ENCODE peak calls at places on chromosomes 12 and 14, in four cellular contexts. Q is HepG2, P is K562, H is endothelial cell of umbilical vein. V is an unnamed sample. For H3K36me3 and H3K4me1, the result is how much of the 10 kb centered on the place peaks cover.

GRCh38 chr12:4579305-4580097 is 17.5 kb downstream of the DYRK4 start:
- DNase-seq in Q (peak), P (no peak), H (peak), V (no peak)

GRCh38 chr12:119786539-119786938 is 90.6 kb downstream of the CIT start:
- DNase-seq in Q (no peak), P (no peak), H (no peak), V (no peak)

GRCh38 chr14:99930420-99931274 is 134.6 kb upstream of the EVL start:
- DNase-seq in Q (no peak), P (no peak), H (no peak), V (no peak)

GRCh38 chr14:95054346-95055280 is 102.7 kb downstream of the DICER1 start:
- DNase-seq in Q (no peak), P (no peak), H (no peak), V (no peak)

GRCh38 chr14:65423986-65424385 is 11.5 kb downstream of the FUT8 start:
- DNase-seq in Q (no peak), P (no peak), H (no peak), V (no peak)

GRCh38 chr12:92059976-92060375 is 85.7 kb downstream of the BTG1 start:
- DNase-seq in Q (no peak), P (no peak), H (no peak), V (no peak)

GRCh38 chr14:90409209-90409730 is 12.4 kb downstream of the CALM1 start:
- DNase-seq in Q (no peak), P (no peak), H (peak), V (no peak)

GRCh38 chr12:68446896-68447806 is 115.0 kb upstream of the MDM1 start:
- DNase-seq in Q (no peak), P (no peak), H (no peak), V (no peak)

GRCh38 chr12:93892431-93893210 is 215.4 kb downstream of the CRADD start:
- DNase-seq in Q (no peak), P (no peak), H (no peak), V (no peak)

GRCh38 chr12:11970155-11970520 is 100.6 kb upstream of the BCL2L14 start:
- DNase-seq in Q (no peak), P (no peak), H (no peak), V (no peak)

GRCh38 chr14:35122696-35123387 is 490 bp downstream of the PRORP start:
- DNase-seq in Q (peak), P (no peak), H (peak), V (no peak)

GRCh38 chr14:45251912-45252311 is 1.1 kb downstream of the MIS18BP1 start:
- DNase-seq in Q (peak), P (no peak), H (peak), V (no peak)

GRCh38 chr12:1575799-1576401 is 18.5 kb downstream of the FBXL14 start:
- DNase-seq in Q (no peak), P (no peak), H (no peak), V (no peak)

GRCh38 chr14:68027276-68027675 is 207.7 kb downstream of the RAD51B start:
- DNase-seq in Q (no peak), P (no peak), H (no peak), V (no peak)

GRCh38 chr14:99460793-99461192 is 19.9 kb downstream of the SETD3 start:
- DNase-seq in Q (no peak), P (peak), H (no peak), V (peak)

GRCh38 chr12:101839324-101840283 is 8.8 kb upstream of the GNPTAB start:
- DNase-seq in Q (peak), P (peak), H (peak), V (peak)

GRCh38 chr12:43501705-43502104 is 50.3 kb downstream of the ADAMTS20 start:
- DNase-seq in Q (peak), P (no peak), H (peak), V (no peak)

GRCh38 chr12:51536159-51536558 is 54.9 kb upstream of the SCN8A start:
- DNase-seq in Q (no peak), P (peak), H (no peak), V (no peak)

GRCh38 chr12:53118771-53119300 is 15.6 kb downstream of the SOAT2 start:
- DNase-seq in Q (no peak), P (no peak), H (no peak), V (no peak)

GRCh38 chr12:69000540-69001243 is 67.7 kb upstream of the CPM start:
- DNase-seq in Q (no peak), P (no peak), H (no peak), V (no peak)

GRCh38 chr12:57430117-57430930 is 519 bp downstream of the R3HDM2 start:
- DNase-seq in Q (no peak), P (peak), H (peak), V (peak)

GRCh38 chr14:68074765-68075381 is 255.3 kb downstream of the RAD51B start:
- DNase-seq in Q (no peak), P (no peak), H (no peak), V (no peak)

GRCh38 chr14:63388766-63389431 is 70.2 kb upstream of the GPHB5 start:
- DNase-seq in Q (peak), P (peak), H (peak), V (peak)

GRCh38 chr12:129138776-129139175 is 285.5 kb downstream of the GLT1D1 start:
- DNase-seq in Q (no peak), P (no peak), H (no peak), V (no peak)

GRCh38 chr12:7327913-7328312 is 24.0 kb downstream of the ACSM4 start:
- DNase-seq in Q (no peak), P (no peak), H (no peak), V (no peak)

GRCh38 chr12:88578821-88579518 is 1.3 kb downstream of the KITLG start:
- DNase-seq in Q (peak), P (no peak), H (peak), V (peak)

GRCh38 chr12:103841690-103842584 is 903 bp upstream of the NT5DC3 start:
- DNase-seq in Q (peak), P (peak), H (peak), V (peak)

GRCh38 chr14:64421166-64421565 is 33.0 kb downstream of the MTHFD1 start:
- DNase-seq in Q (no peak), P (no peak), H (no peak), V (no peak)

GRCh38 chr12:116881325-116881866 is at the start of gene HRK:
- DNase-seq in Q (no peak), P (peak), H (no peak), V (no peak)

GRCh38 chr12:75974323-75975273 is 57.0 kb downstream of the PHLDA1 start:
- DNase-seq in Q (peak), P (no peak), H (no peak), V (no peak)

GRCh38 chr12:25151476-25151875 is 43.5 kb downstream of the DNAI7 start:
- DNase-seq in Q (no peak), P (no peak), H (peak), V (no peak)

GRCh38 chr12:2233034-2233433 is 180.2 kb downstream of the CACNA1C start:
- DNase-seq in Q (no peak), P (no peak), H (no peak), V (no peak)

DNA sequence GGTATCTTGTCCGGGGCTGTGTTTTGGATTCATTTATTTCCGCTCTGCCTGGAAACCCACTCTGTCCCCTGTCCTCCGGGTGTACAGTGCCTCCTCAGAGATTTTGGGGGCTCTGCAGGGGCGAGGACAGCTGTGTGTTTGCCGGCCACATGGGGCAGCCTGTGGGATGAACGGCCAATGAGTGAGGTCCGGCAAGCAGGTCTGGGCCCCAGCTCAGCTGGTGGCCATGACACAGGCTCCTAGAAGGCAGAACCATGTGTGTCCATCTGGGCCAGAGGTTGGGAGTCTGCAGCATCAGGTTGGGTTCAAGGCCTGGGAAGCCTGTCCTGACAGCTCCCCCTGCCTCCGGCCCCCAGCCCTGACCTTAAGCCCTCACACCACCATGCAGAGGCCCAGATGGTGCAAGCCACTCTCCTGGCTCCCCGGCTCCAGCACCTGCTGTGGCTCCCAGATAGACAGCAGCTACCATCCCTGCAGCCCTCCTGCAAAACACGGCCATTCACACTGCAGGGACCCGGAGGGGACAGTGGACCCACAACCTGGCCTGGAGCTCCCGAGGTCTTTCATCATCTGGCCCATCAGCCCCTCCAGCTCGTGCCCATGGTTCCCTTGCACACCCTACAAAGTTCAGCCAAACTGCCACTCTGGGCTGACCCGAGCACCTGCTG is 220.1 kb upstream of the C14orf180 start:
- DNase-seq in Q (no peak), P (no peak), H (no peak), V (no peak)
- TF ChIP-seq JUN in Q (no peak), P (no peak), H (no peak), V (no peak)

DNA sequence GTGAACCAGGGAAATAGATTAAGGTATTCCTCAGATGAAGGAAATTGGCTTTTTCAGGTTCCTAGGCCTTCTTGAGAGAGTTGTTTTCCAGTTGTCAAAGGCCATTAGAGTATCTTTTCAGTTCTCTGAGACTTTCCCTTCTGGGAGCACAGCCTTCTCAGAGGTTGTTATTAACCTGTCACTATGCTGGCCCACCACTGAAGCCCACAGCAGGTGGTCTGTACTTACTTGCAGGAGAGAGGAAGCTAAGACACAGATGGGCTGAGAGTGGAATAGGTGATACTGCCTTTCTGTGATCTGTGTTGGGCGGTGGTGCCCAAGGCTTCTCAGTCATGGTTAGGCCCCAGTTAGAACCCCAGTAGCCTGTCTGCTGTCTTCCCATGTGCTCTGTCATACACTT is 22.8 kb upstream of the GALNT16 start:
- DNase-seq in Q (no peak), P (no peak), H (no peak), V (no peak)
- H3K36me3 ChIP-seq in Q (under half), P (under half), H (under half), V (under half)

DNA sequence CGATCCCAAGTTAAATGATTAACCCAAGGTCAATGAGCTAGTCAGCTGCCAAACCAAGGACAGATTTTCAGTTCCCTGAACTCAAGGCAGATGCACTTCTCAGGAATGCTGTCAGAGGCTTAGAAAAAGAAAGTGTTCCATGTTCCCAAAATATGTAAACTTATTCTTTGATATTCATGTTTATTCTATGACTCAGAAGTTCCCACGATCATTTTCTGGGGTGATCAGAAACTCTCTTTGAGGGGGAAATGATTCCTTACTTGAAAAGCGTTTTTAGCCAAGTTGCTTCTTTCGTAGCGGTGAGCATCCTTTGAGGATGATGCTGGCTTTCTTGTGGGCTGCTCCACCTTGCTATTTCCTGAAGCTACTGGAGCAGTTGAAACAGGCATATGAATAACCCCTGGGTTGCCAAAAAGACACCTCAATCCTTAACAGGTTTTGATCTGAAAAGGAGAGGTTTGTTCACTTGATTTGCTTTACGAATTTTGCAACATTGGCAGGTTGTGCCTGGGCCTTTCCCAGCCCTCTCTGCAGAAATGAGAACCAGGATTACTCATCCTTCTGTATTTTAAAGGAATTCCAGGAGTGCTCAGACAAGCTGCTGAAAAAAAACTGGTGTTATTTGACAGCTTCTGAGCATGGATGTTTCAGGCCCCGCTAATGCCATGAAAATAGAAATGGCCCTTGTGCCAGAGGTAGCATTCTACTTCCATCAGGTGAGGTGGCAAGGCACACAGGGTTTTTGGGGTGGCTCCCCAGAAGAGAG is 121.4 kb upstream of the HIF1A start:
- DNase-seq in Q (no peak), P (no peak), H (no peak), V (no peak)
- H3K4me1 ChIP-seq in Q (under half), P (under half), H (under half), V (under half)

DNA sequence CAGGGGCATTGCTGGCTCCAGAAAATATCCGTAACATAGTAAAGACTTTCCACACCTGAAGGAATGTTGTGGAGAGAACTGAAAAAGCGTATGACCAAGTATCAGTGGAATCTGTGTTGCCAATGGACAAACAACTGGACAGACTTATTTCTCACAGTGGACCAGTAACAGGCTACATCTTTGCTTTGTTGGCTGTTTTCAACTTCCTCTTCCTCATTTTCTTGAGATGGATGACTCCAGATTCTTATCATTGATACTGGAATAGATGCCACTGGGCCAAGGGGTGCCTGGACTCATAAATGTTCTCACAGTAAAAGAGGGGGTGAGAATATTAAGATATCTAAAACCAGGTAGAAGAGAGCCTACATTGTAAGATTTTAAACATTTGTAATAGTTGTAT is 6.4 kb downstream of the GAS2L3 start:
- DNase-seq in Q (no peak), P (no peak), H (no peak), V (no peak)
- TF ChIP-seq JUN in Q (no peak), P (no peak), H (no peak), V (no peak)

GRCh38 chr12:58818546-58818945 is 101.8 kb downstream of the LRIG3 start:
- DNase-seq in Q (no peak), P (no peak), H (no peak), V (no peak)

GRCh38 chr12:58811346-58811745 is 109.0 kb downstream of the LRIG3 start:
- DNase-seq in Q (no peak), P (no peak), H (no peak), V (no peak)

GRCh38 chr12:58812229-58812628 is 108.1 kb downstream of the LRIG3 start:
- DNase-seq in Q (no peak), P (no peak), H (no peak), V (no peak)

GRCh38 chr12:58814036-58814435 is 106.3 kb downstream of the LRIG3 start:
- DNase-seq in Q (no peak), P (no peak), H (no peak), V (no peak)

DNA sequence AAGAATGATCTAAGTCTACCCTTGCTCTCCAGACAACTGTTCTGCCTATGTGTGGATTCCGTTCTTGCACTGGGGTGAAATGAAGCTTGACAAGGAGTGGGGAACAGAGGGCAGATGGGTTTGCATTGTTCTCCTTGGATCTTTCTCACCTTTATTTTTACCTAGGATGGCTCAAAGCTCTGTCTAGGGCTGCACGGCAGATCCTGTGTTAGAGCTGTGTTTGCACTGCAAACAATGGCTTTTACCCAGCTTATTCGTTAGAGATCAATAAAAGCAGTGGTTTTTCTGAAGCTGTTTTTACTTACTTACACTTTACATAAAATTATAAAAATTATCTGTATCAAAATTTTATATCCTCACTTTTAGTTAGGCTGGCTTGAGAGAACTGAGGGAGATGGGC is 105.1 kb downstream of the LRIG3 start:
- DNase-seq in Q (no peak), P (no peak), H (no peak), V (no peak)
- H3K36me3 ChIP-seq in Q (under half), P (under half), H (under half), V (under half)

GRCh38 chr14:49897965-49898364 is 5.1 kb downstream of the ARF6 start:
- DNase-seq in Q (no peak), P (no peak), H (no peak), V (no peak)

GRCh38 chr14:49893309-49894213 is 679 bp downstream of the ARF6 start:
- DNase-seq in Q (no peak), P (peak), H (peak), V (no peak)

GRCh38 chr14:49896956-49897355 is 4.1 kb downstream of the ARF6 start:
- DNase-seq in Q (no peak), P (no peak), H (no peak), V (no peak)

GRCh38 chr14:49897414-49897813 is 4.5 kb downstream of the ARF6 start:
- DNase-seq in Q (no peak), P (no peak), H (no peak), V (no peak)

GRCh38 chr14:49895480-49895879 is 2.6 kb downstream of the ARF6 start:
- DNase-seq in Q (no peak), P (no peak), H (no peak), V (no peak)
- H3K4me1 ChIP-seq in Q (under half), P (under half), H (under half), V (under half)